ENCODE peak calls at places on chromosomes 5 and 9, in eight cellular contexts. One of them, this sample, is unnamed.

GRCh38 chr5:14767942-14768837 is 103.4 kb downstream of the ANKH start:
- DNase-seq in lower leg skin: no peak
- DNase-seq in OCI-LY7: no peak
- DNase-seq in tibial artery: no peak
- DNase-seq in body of pancreas: no peak
- DNase-seq in BJ: no peak
- DNase-seq in heart right ventricle: no peak
- DNase-seq in endothelial cell of umbilical vein: no peak
- DNase-seq in this sample: peak

GRCh38 chr9:84711398-84711777 is 41.9 kb downstream of the NTRK2 start:
- DNase-seq in tibial artery: no peak
- DNase-seq in lower leg skin: no peak
- DNase-seq in BJ: no peak
- DNase-seq in heart right ventricle: no peak
- DNase-seq in endothelial cell of umbilical vein: no peak
- DNase-seq in OCI-LY7: no peak
- DNase-seq in body of pancreas: no peak
- DNase-seq in this sample: no peak

GRCh38 chr9:85858351-85858750 is 82.6 kb upstream of the NAA35 start:
- DNase-seq in lower leg skin: no peak
- DNase-seq in tibial artery: no peak
- DNase-seq in endothelial cell of umbilical vein: no peak
- DNase-seq in BJ: no peak
- DNase-seq in OCI-LY7: no peak
- DNase-seq in heart right ventricle: no peak
- DNase-seq in body of pancreas: no peak
- DNase-seq in this sample: no peak

GRCh38 chr5:6181871-6182270 is 196.5 kb downstream of the MED10 start:
- DNase-seq in tibial artery: no peak
- DNase-seq in BJ: no peak
- DNase-seq in body of pancreas: no peak
- DNase-seq in endothelial cell of umbilical vein: no peak
- DNase-seq in lower leg skin: peak
- DNase-seq in OCI-LY7: no peak
- DNase-seq in heart right ventricle: no peak
- DNase-seq in this sample: no peak

GRCh38 chr9:86353591-86354047 is 591 bp downstream of the TUT7 start:
- DNase-seq in endothelial cell of umbilical vein: peak
- DNase-seq in heart right ventricle: no peak
- DNase-seq in tibial artery: no peak
- DNase-seq in BJ: no peak
- DNase-seq in lower leg skin: no peak
- DNase-seq in OCI-LY7: peak
- DNase-seq in body of pancreas: peak
- DNase-seq in this sample: no peak

GRCh38 chr9:93005876-93006275 is 52.6 kb upstream of the SUSD3 start:
- DNase-seq in OCI-LY7: no peak
- DNase-seq in heart right ventricle: no peak
- DNase-seq in tibial artery: no peak
- DNase-seq in BJ: no peak
- DNase-seq in body of pancreas: no peak
- DNase-seq in endothelial cell of umbilical vein: no peak
- DNase-seq in lower leg skin: peak
- DNase-seq in this sample: no peak

GRCh38 chr5:141260458-141261237 is 15.5 kb downstream of the PCDHB15 start:
- DNase-seq in BJ: no peak
- DNase-seq in endothelial cell of umbilical vein: peak
- DNase-seq in tibial artery: no peak
- DNase-seq in body of pancreas: no peak
- DNase-seq in lower leg skin: no peak
- DNase-seq in OCI-LY7: peak
- DNase-seq in heart right ventricle: no peak
- DNase-seq in this sample: peak

GRCh38 chr5:109688647-109688998 is 1.1 kb upstream of the MAN2A1 start:
- DNase-seq in tibial artery: no peak
- DNase-seq in body of pancreas: peak
- DNase-seq in lower leg skin: no peak
- DNase-seq in heart right ventricle: no peak
- DNase-seq in OCI-LY7: peak
- DNase-seq in endothelial cell of umbilical vein: no peak
- DNase-seq in BJ: no peak
- DNase-seq in this sample: peak

GRCh38 chr5:144187699-144188294 is 17.1 kb downstream of the KCTD16 start:
- DNase-seq in heart right ventricle: no peak
- DNase-seq in endothelial cell of umbilical vein: peak
- DNase-seq in lower leg skin: no peak
- DNase-seq in body of pancreas: peak
- DNase-seq in BJ: peak
- DNase-seq in tibial artery: peak
- DNase-seq in OCI-LY7: peak
- DNase-seq in this sample: peak

GRCh38 chr5:10854526-10855277 is 93.7 kb upstream of the DAP start:
- DNase-seq in endothelial cell of umbilical vein: no peak
- DNase-seq in BJ: no peak
- DNase-seq in tibial artery: peak
- DNase-seq in lower leg skin: no peak
- DNase-seq in heart right ventricle: no peak
- DNase-seq in body of pancreas: no peak
- DNase-seq in OCI-LY7: no peak
- DNase-seq in this sample: no peak

GRCh38 chr9:134345737-134346136 is 19.5 kb downstream of the RXRA start:
- DNase-seq in BJ: no peak
- DNase-seq in tibial artery: no peak
- DNase-seq in endothelial cell of umbilical vein: no peak
- DNase-seq in lower leg skin: no peak
- DNase-seq in heart right ventricle: no peak
- DNase-seq in body of pancreas: no peak
- DNase-seq in OCI-LY7: no peak
- DNase-seq in this sample: no peak

GRCh38 chr9:133506653-133507038 is 18.1 kb downstream of the MYMK start:
- DNase-seq in lower leg skin: no peak
- DNase-seq in body of pancreas: peak
- DNase-seq in BJ: peak
- DNase-seq in endothelial cell of umbilical vein: no peak
- DNase-seq in OCI-LY7: no peak
- DNase-seq in heart right ventricle: peak
- DNase-seq in tibial artery: peak
- DNase-seq in this sample: peak

GRCh38 chr5:174410716-174411512 is 313.5 kb upstream of the MSX2 start:
- DNase-seq in body of pancreas: no peak
- DNase-seq in endothelial cell of umbilical vein: no peak
- DNase-seq in heart right ventricle: no peak
- DNase-seq in BJ: no peak
- DNase-seq in tibial artery: no peak
- DNase-seq in lower leg skin: no peak
- DNase-seq in OCI-LY7: no peak
- DNase-seq in this sample: no peak

GRCh38 chr9:129550199-129550839 is 70.6 kb downstream of the C9orf50 start:
- DNase-seq in OCI-LY7: no peak
- DNase-seq in tibial artery: peak
- DNase-seq in lower leg skin: peak
- DNase-seq in BJ: no peak
- DNase-seq in endothelial cell of umbilical vein: peak
- DNase-seq in heart right ventricle: peak
- DNase-seq in body of pancreas: peak
- DNase-seq in this sample: peak

GRCh38 chr5:77168187-77168883 is 42.1 kb upstream of the PDE8B start:
- DNase-seq in tibial artery: peak
- DNase-seq in lower leg skin: peak
- DNase-seq in BJ: no peak
- DNase-seq in OCI-LY7: no peak
- DNase-seq in heart right ventricle: peak
- DNase-seq in body of pancreas: peak
- DNase-seq in endothelial cell of umbilical vein: peak
- DNase-seq in this sample: peak

GRCh38 chr9:68949271-68950000 is 64.5 kb downstream of the PRKACG start:
- DNase-seq in lower leg skin: no peak
- DNase-seq in BJ: no peak
- DNase-seq in heart right ventricle: no peak
- DNase-seq in tibial artery: no peak
- DNase-seq in body of pancreas: peak
- DNase-seq in OCI-LY7: peak
- DNase-seq in endothelial cell of umbilical vein: no peak
- DNase-seq in this sample: no peak

GRCh38 chr9:37056521-37056920 is 22.5 kb upstream of the PAX5 start:
- DNase-seq in tibial artery: no peak
- DNase-seq in OCI-LY7: no peak
- DNase-seq in body of pancreas: no peak
- DNase-seq in endothelial cell of umbilical vein: no peak
- DNase-seq in lower leg skin: no peak
- DNase-seq in heart right ventricle: no peak
- DNase-seq in BJ: no peak
- DNase-seq in this sample: no peak
- TF ChIP-seq CTCF in tibial artery: no peak
- TF ChIP-seq CTCF in OCI-LY7: no peak
- TF ChIP-seq CTCF in body of pancreas: no peak
- TF ChIP-seq CTCF in endothelial cell of umbilical vein: no peak
- TF ChIP-seq CTCF in lower leg skin: no peak
- TF ChIP-seq CTCF in heart right ventricle: no peak
- TF ChIP-seq CTCF in BJ: no peak
- TF ChIP-seq CTCF in this sample: no peak

GRCh38 chr5:172104801-172105701 is 83.0 kb downstream of the STK10 start:
- DNase-seq in endothelial cell of umbilical vein: no peak
- DNase-seq in lower leg skin: no peak
- DNase-seq in BJ: no peak
- DNase-seq in heart right ventricle: no peak
- DNase-seq in body of pancreas: peak
- DNase-seq in OCI-LY7: no peak
- DNase-seq in tibial artery: no peak
- DNase-seq in this sample: no peak

GRCh38 chr5:172102251-172102870 is 85.7 kb downstream of the STK10 start:
- DNase-seq in tibial artery: no peak
- DNase-seq in BJ: no peak
- DNase-seq in endothelial cell of umbilical vein: no peak
- DNase-seq in heart right ventricle: no peak
- DNase-seq in lower leg skin: no peak
- DNase-seq in OCI-LY7: no peak
- DNase-seq in body of pancreas: no peak
- DNase-seq in this sample: no peak

GRCh38 chr5:172104021-172104420 is 84.0 kb downstream of the STK10 start:
- DNase-seq in tibial artery: no peak
- DNase-seq in body of pancreas: no peak
- DNase-seq in BJ: no peak
- DNase-seq in OCI-LY7: no peak
- DNase-seq in endothelial cell of umbilical vein: no peak
- DNase-seq in lower leg skin: no peak
- DNase-seq in heart right ventricle: no peak
- DNase-seq in this sample: no peak

GRCh38 chr5:172101547-172102225 is 86.3 kb downstream of the STK10 start:
- DNase-seq in BJ: no peak
- DNase-seq in body of pancreas: no peak
- DNase-seq in endothelial cell of umbilical vein: no peak
- DNase-seq in lower leg skin: no peak
- DNase-seq in OCI-LY7: no peak
- DNase-seq in tibial artery: no peak
- DNase-seq in heart right ventricle: no peak
- DNase-seq in this sample: no peak

DNA sequence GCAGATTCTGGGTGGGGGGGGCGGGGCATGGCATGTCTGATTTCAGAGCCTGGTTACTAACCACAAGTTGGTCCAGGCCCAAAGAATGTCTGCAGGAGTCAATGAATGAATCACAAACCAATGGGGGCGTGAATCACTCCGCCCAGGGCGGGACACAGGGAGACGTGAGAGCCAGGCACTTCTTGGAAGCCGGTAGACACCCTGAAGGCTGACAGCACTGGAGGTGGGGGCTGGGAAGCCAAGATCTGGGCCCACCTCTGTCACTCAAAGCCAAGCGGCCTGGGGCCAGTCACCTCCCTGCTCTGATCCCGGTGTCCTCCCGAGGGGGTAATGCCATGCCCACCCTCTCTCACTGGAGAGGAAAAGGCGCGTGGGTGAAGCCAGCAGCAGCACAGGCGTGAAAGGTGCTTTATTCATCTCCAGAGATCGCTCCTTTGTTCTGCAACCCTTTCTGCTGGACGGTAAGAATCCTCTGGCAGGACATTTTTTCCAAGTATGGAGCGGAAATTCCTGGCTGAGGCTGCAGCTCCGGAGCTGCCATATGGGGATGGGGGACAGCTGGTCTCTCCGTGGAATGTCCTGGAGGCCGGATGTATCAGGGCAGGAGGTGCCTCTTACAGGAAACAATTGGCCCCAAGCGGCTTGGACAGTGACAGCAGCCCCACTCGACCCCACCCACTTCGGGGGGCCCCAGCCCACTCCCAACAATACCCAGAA is 85.0 kb downstream of the STK10 start:
- DNase-seq in BJ: peak
- DNase-seq in heart right ventricle: peak
- DNase-seq in OCI-LY7: no peak
- DNase-seq in tibial artery: peak
- DNase-seq in body of pancreas: no peak
- DNase-seq in endothelial cell of umbilical vein: peak
- DNase-seq in lower leg skin: no peak
- DNase-seq in this sample: no peak
- H3K4me3 ChIP-seq in BJ: peak
- H3K4me3 ChIP-seq in heart right ventricle: peak
- H3K4me3 ChIP-seq in OCI-LY7: no peak
- H3K4me3 ChIP-seq in tibial artery: no peak
- H3K4me3 ChIP-seq in body of pancreas: no peak
- H3K4me3 ChIP-seq in endothelial cell of umbilical vein: no peak
- H3K4me3 ChIP-seq in lower leg skin: no peak
- H3K4me3 ChIP-seq in this sample: no peak

GRCh38 chr5:177357459-177358332 is at the start of gene RGS14:
- DNase-seq in lower leg skin: peak
- DNase-seq in OCI-LY7: peak
- DNase-seq in tibial artery: no peak
- DNase-seq in heart right ventricle: peak
- DNase-seq in endothelial cell of umbilical vein: peak
- DNase-seq in body of pancreas: no peak
- DNase-seq in BJ: no peak
- DNase-seq in this sample: no peak
- TF ChIP-seq CTCF in lower leg skin: no peak
- TF ChIP-seq CTCF in OCI-LY7: no peak
- TF ChIP-seq CTCF in tibial artery: no peak
- TF ChIP-seq CTCF in heart right ventricle: no peak
- TF ChIP-seq CTCF in endothelial cell of umbilical vein: no peak
- TF ChIP-seq CTCF in body of pancreas: no peak
- TF ChIP-seq CTCF in BJ: no peak
- TF ChIP-seq CTCF in this sample: no peak

DNA sequence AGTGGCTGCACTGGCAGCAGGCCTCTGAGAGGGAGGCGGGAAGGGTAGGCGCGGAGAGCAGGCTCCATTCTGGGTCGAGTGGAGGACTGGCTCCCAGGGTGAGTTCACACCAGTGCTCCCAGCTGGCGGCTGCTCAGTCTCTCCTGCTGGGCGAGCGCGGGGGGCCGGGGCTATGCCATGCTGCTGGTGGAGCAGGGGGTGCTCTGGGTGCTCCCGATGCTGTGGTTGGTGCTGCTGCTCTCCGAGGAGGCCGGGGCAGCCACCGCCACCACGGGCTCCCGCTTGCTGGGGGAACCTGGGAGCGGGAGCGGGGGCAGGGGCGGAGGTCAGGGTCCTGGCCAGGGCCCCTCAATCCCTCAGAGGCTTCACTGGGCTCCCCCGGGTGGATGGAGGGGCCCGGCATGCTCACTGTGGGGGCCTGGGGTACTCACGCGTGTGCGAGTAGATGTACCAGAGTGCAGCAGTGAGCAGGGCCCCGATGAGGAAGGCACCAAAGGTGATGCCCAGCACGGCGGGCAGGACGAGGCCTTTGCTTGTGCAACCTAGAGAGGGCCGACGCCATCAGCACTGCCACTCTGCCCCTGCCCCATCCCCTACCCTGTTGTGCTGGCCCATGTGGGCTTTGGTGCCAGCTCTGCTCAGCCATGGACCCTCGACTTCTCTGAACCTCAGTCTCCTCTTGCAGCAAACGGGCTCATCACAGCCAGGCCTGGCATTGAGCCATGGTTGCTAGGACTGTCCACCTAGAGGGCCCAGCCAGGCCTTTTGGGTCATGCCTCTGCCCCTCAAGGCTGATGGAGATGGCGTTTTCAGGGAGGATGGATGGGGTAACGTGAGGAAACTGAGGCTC is 13.1 kb downstream of the FPGS start:
- DNase-seq in BJ: no peak
- DNase-seq in lower leg skin: no peak
- DNase-seq in endothelial cell of umbilical vein: no peak
- DNase-seq in tibial artery: no peak
- DNase-seq in heart right ventricle: no peak
- DNase-seq in OCI-LY7: no peak
- DNase-seq in body of pancreas: no peak
- DNase-seq in this sample: no peak
- H3K4me3 ChIP-seq in BJ: no peak
- H3K4me3 ChIP-seq in lower leg skin: no peak
- H3K4me3 ChIP-seq in endothelial cell of umbilical vein: no peak
- H3K4me3 ChIP-seq in tibial artery: no peak
- H3K4me3 ChIP-seq in heart right ventricle: no peak
- H3K4me3 ChIP-seq in OCI-LY7: no peak
- H3K4me3 ChIP-seq in body of pancreas: no peak
- H3K4me3 ChIP-seq in this sample: no peak